ENCODE peak calls at places on chromosomes 6 and 20, in nine cellular contexts. U is BJ, P is kidney, R is Calu3, W is AG09309, H is brain microvascular endothelial cell, F is colonic mucosa, S is cardiac muscle cell, Q is bronchial epithelial cell. J is an unnamed sample.
A peak's percentile ranks its signal among the peaks of the same experiment; 100 is the strongest.

GRCh38 chr6:36595168-36595818 is 1.1 kb downstream of the SRSF3 start:
- DNase-seq in Q (peak; percentile 52), U (no peak), W (no peak), R (peak; percentile 53), P (no peak), F (peak; percentile 58), S (peak; percentile 75), H (peak; percentile 44), J (peak; percentile 48)

GRCh38 chr20:34706912-34707784 is 3.0 kb downstream of the TP53INP2 start:
- DNase-seq in Q (no peak), U (no peak), P (no peak), F (no peak), H (no peak), R (no peak), W (no peak), S (no peak), J (no peak)

GRCh38 chr6:134676307-134677281 is 273.3 kb downstream of the ALDH8A1 start:
- DNase-seq in P (peak; percentile 79), U (no peak), Q (peak; percentile 58), W (no peak), H (peak; percentile 33), R (no peak), S (peak; percentile 40), F (peak; percentile 69), J (no peak)

GRCh38 chr20:51487525-51488279 is 54.8 kb downstream of the NFATC2 start:
- DNase-seq in W (peak; percentile 42), R (peak; percentile 82), U (no peak), S (peak; percentile 76), F (no peak), H (peak; percentile 94), Q (peak; percentile 94), P (no peak), J (no peak)

GRCh38 chr6:39847216-39847615 is 55.0 kb downstream of the DAAM2 start:
- DNase-seq in Q (no peak), R (no peak), H (peak; percentile 20), W (no peak), U (no peak), S (peak; percentile 81), F (no peak), P (no peak), J (no peak)

GRCh38 chr20:59645761-59646171 is 41.4 kb downstream of the PHACTR3 start:
- DNase-seq in S (no peak), U (no peak), F (peak; percentile 4), W (no peak), R (no peak), H (no peak), P (no peak), Q (no peak), J (no peak)

GRCh38 chr20:63782051-63782471 is 42.5 kb downstream of the SLC2A4RG start:
- DNase-seq in R (no peak), H (no peak), Q (no peak), P (peak; percentile 54), S (no peak), F (no peak), W (no peak), U (no peak), J (peak; percentile 80)

GRCh38 chr6:10951675-10952282 is 64.9 kb downstream of the SYCP2L start:
- DNase-seq in R (peak; percentile 10), P (no peak), F (no peak), S (peak; percentile 80), W (peak; percentile 27), H (peak; percentile 61), Q (peak; percentile 71), U (peak; percentile 66), J (no peak)

GRCh38 chr6:113647158-113647889 is 209.8 kb upstream of the MARCKS start:
- DNase-seq in S (no peak), Q (no peak), H (no peak), W (no peak), U (no peak), R (no peak), F (no peak), P (no peak), J (no peak)

GRCh38 chr20:19253316-19253715 is 40.9 kb downstream of the SLC24A3 start:
- DNase-seq in W (no peak), Q (peak; percentile 7), F (no peak), R (no peak), H (no peak), S (no peak), P (no peak), U (no peak), J (no peak)

GRCh38 chr6:130839379-130839778 is 12.2 kb downstream of the SMLR1 start:
- DNase-seq in U (no peak), W (no peak), F (no peak), S (no peak), H (no peak), R (no peak), P (no peak), Q (no peak), J (no peak)

GRCh38 chr6:136889271-136890193 is 32.6 kb upstream of the SLC35D3 start:
- DNase-seq in U (no peak), S (no peak), W (no peak), H (no peak), R (no peak), Q (no peak), F (no peak), P (no peak), J (no peak)

GRCh38 chr20:25011831-25012241 is 19.3 kb upstream of the APMAP start:
- DNase-seq in H (no peak), Q (no peak), P (no peak), R (no peak), W (no peak), U (no peak), F (no peak), S (no peak), J (no peak)

GRCh38 chr6:163572612-163573011 is 158.1 kb downstream of the QKI start:
- DNase-seq in R (peak; percentile 34), H (no peak), W (no peak), U (no peak), Q (peak; percentile 20), F (no peak), S (peak; percentile 31), P (no peak), J (no peak)

GRCh38 chr20:50642288-50642803 is 49.0 kb downstream of the RIPOR3 start:
- DNase-seq in P (no peak), H (no peak), R (no peak), S (peak; percentile 73), F (no peak), W (no peak), U (no peak), Q (no peak), J (no peak)

GRCh38 chr6:15042938-15043337 is 202.9 kb upstream of the JARID2 start:
- DNase-seq in U (no peak), S (no peak), P (no peak), H (no peak), F (no peak), R (no peak), W (no peak), Q (no peak), J (no peak)

GRCh38 chr6:109513571-109514071 is 30.6 kb upstream of the ZBTB24 start:
- DNase-seq in H (peak; percentile 93), R (peak; percentile 51), W (peak; percentile 41), P (no peak), U (no peak), F (no peak), Q (no peak), S (peak; percentile 89), J (no peak)

GRCh38 chr20:62642666-62643520 is 590 bp downstream of the SLCO4A1 start:
- DNase-seq in S (no peak), H (no peak), Q (no peak), R (peak; percentile 74), W (no peak), P (no peak), F (peak; percentile 63), U (no peak), J (peak; percentile 76)

GRCh38 chr6:37607949-37608348 is 89.7 kb downstream of the MDGA1 start:
- DNase-seq in U (no peak), H (peak; percentile 20), Q (no peak), W (no peak), F (no peak), R (no peak), P (no peak), S (peak; percentile 67), J (no peak)
- TF ChIP-seq CTCF in U (peak; percentile 55), H (peak; percentile 74), Q (no peak), W (peak; percentile 62), F (no peak), R (peak; percentile 48), P (no peak), S (peak; percentile 67), J (no peak)

GRCh38 chr6:111361648-111362047 is 121.4 kb downstream of the REV3L start:
- DNase-seq in P (no peak), U (no peak), F (peak; percentile 39), H (peak; percentile 54), S (peak; percentile 64), R (peak; percentile 35), W (no peak), Q (peak; percentile 21), J (peak; percentile 7)
- TF ChIP-seq CTCF in P (peak; percentile 47), U (peak; percentile 48), F (peak; percentile 33), H (peak; percentile 69), S (peak; percentile 63), R (no peak), W (peak; percentile 52), Q (peak; percentile 41), J (no peak)

GRCh38 chr6:43950731-43951062 is 176.6 kb downstream of the MRPL14 start:
- DNase-seq in H (no peak), W (no peak), U (no peak), F (no peak), Q (no peak), P (no peak), S (no peak), R (no peak), J (no peak)

GRCh38 chr6:43952746-43953145 is 174.5 kb downstream of the MRPL14 start:
- DNase-seq in P (no peak), R (peak; percentile 53), H (no peak), S (no peak), W (no peak), U (no peak), F (no peak), Q (no peak), J (peak; percentile 23)

GRCh38 chr6:43950206-43950605 is 177.0 kb downstream of the MRPL14 start:
- DNase-seq in R (no peak), F (no peak), W (no peak), S (no peak), Q (no peak), H (no peak), U (no peak), P (peak; percentile 37), J (no peak)

GRCh38 chr6:43951756-43952675 is 175.2 kb downstream of the MRPL14 start:
- DNase-seq in R (no peak), P (peak; percentile 43), W (no peak), U (no peak), Q (no peak), F (no peak), H (no peak), S (no peak), J (no peak)

GRCh38 chr6:43951063-43951755 is 176.0 kb downstream of the MRPL14 start:
- DNase-seq in F (peak; percentile 75), S (peak; percentile 60), H (no peak), Q (no peak), R (peak; percentile 91), P (peak; percentile 85), W (no peak), U (no peak), J (peak; percentile 45)
- TF ChIP-seq CTCF in F (peak; percentile 51), S (peak; percentile 55), H (peak; percentile 61), Q (peak; percentile 38), R (peak; percentile 74), P (peak; percentile 57), W (peak; percentile 60), U (peak; percentile 64), J (peak; percentile 29)

DNA sequence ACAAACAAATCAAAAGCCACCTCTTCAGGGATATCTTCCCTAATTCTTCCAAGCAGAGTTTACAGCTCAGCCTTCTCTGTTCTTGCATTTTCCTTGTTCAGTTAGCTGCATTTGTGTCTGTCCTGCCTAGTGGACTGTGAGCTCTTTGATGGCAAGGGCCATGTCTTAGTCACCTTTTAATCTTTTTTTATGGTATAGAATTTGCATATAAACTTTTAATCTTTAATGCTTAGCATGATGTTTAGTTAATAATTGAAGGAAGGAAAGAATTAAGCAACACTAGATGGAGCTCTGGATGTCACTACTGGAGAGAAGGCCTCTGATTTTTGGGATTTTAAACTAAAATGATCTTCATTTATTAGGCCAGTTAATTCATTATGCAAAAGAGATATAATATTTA is 12.1 kb downstream of the PPP2R5D start:
- DNase-seq in R (no peak), P (no peak), F (no peak), H (no peak), Q (no peak), S (no peak), W (no peak), U (no peak), J (no peak)
- TF ChIP-seq CTCF in R (no peak), P (no peak), F (no peak), H (no peak), Q (no peak), S (no peak), W (peak; percentile 2), U (no peak), J (no peak)

J was measured in activated CD8-positive, alpha-beta T cell treated with anti-CD3 and anti-CD28 coated beads for 36 hours.